ENCODE peak calls at places on chromosome X, in four cellular contexts. C is SK-N-DZ; G is aorta; A is stimulated activated CD4-positive, alpha-beta T cell treated with anti-CD3 and anti-CD28 coated beads, Interleukin-4, amount 100 ng/mL, for 4 hours. N is an unnamed sample.

GRCh38 chrX:118437283-118437682 is 58.3 kb upstream of the DOCK11 start:
- DNase-seq in C (no peak), G (no peak), A (no peak), N (no peak)

GRCh38 chrX:103304705-103305104 is 6.1 kb downstream of the BEX2 start:
- DNase-seq in C (no peak), G (no peak), A (no peak), N (no peak)

GRCh38 chrX:11309220-11309619 is 16.0 kb downstream of the AMELX start:
- DNase-seq in C (no peak), G (no peak), A (no peak), N (no peak)

GRCh38 chrX:71173440-71173839 is 28.8 kb downstream of the NLGN3 start:
- DNase-seq in C (no peak), G (no peak), A (no peak), N (no peak)

GRCh38 chrX:96211953-96212352 is 472.7 kb upstream of the DIAPH2 start:
- DNase-seq in C (no peak), G (no peak), A (no peak), N (no peak)

GRCh38 chrX:39418936-39419659 is 617.8 kb downstream of the MID1IP1 start:
- DNase-seq in C (peak), G (no peak), A (no peak), N (peak)

GRCh38 chrX:104330966-104331365 is 76.2 kb upstream of the ESX1 start:
- DNase-seq in C (no peak), G (no peak), A (no peak), N (no peak)

GRCh38 chrX:19889582-19890342 is 2.4 kb upstream of the SH3KBP1 start:
- DNase-seq in C (no peak), G (no peak), A (peak), N (no peak)

GRCh38 chrX:22969416-22969815 is 30.3 kb upstream of the DDX53 start:
- DNase-seq in C (no peak), G (no peak), A (no peak), N (no peak)

GRCh38 chrX:139204903-139205667 is 325.5 kb upstream of the F9 start:
- DNase-seq in C (peak), G (no peak), A (no peak), N (no peak)

GRCh38 chrX:103779156-103779555 is 2.5 kb downstream of the PLP1 start:
- DNase-seq in C (no peak), G (no peak), A (no peak), N (peak)

GRCh38 chrX:48794993-48795501 is 6.8 kb upstream of the HDAC6 start:
- DNase-seq in C (no peak), G (no peak), A (no peak), N (no peak)

GRCh38 chrX:51192104-51192503 is 140.5 kb upstream of the NUDT10 start:
- DNase-seq in C (no peak), G (no peak), A (no peak), N (no peak)

GRCh38 chrX:153519569-153520285 is 2.3 kb downstream of the ATP2B3 start:
- DNase-seq in C (no peak), G (no peak), A (no peak), N (peak)

GRCh38 chrX:56232221-56233082 is at the start of gene KLF8:
- DNase-seq in C (no peak), G (peak), A (peak), N (peak)

GRCh38 chrX:8364369-8365141 is 100.1 kb upstream of the VCX3B start:
- DNase-seq in C (peak), G (no peak), A (no peak), N (no peak)

GRCh38 chrX:122866527-122866926 is 317.6 kb upstream of the GRIA3 start:
- DNase-seq in C (no peak), G (no peak), A (no peak), N (no peak)

GRCh38 chrX:56728752-56729151 is 291 bp upstream of the NBDY start:
- DNase-seq in C (peak), G (no peak), A (peak), N (no peak)

GRCh38 chrX:29627833-29628232 is 587.5 kb upstream of the MAGEB2 start:
- DNase-seq in C (no peak), G (no peak), A (no peak), N (no peak)

GRCh38 chrX:13287816-13288215 is 32.0 kb downstream of the ATXN3L start:
- DNase-seq in C (no peak), G (no peak), A (no peak), N (no peak)

GRCh38 chrX:9390121-9390520 is 74.7 kb upstream of the TBL1X start:
- DNase-seq in C (no peak), G (no peak), A (no peak), N (no peak)

GRCh38 chrX:48956728-48957414 is 536 bp downstream of the OTUD5 start:
- DNase-seq in C (no peak), G (peak), A (peak), N (no peak)

GRCh38 chrX:149513713-149514427 is 8.8 kb upstream of the IDS start:
- DNase-seq in C (no peak), G (no peak), A (no peak), N (no peak)

GRCh38 chrX:24153175-24153795 is 3.8 kb downstream of the ZFX start:
- DNase-seq in C (peak), G (no peak), A (no peak), N (no peak)

GRCh38 chrX:39527045-39527444 is 570.7 kb downstream of the BCOR start:
- DNase-seq in C (no peak), G (no peak), A (no peak), N (peak)

GRCh38 chrX:54920610-54921426 is at the start of gene TRO:
- DNase-seq in C (peak), G (no peak), A (no peak), N (peak)

GRCh38 chrX:25600776-25601175 is 537.4 kb upstream of the MAGEB18 start:
- DNase-seq in C (no peak), G (no peak), A (no peak), N (no peak)

N was measured in cerebellum.